ENCODE peak calls at places on chromosomes 3 and 15, in five cellular contexts. E is fibroblast of lung, O is heart right ventricle, R is cardiac muscle cell, X is cardiac fibroblast. L is an unnamed sample.

GRCh38 chr3:53718462-53718861 is 127.8 kb downstream of the CHDH start:
- DNase-seq in E (no peak), X (no peak), O (no peak), R (no peak), L (no peak)

GRCh38 chr3:43166406-43166805 is 60.5 kb upstream of the POMGNT2 start:
- DNase-seq in X (no peak), O (no peak), R (no peak), E (no peak), L (no peak)

GRCh38 chr3:72698154-72698917 is 149.9 kb downstream of the SHQ1 start:
- DNase-seq in R (no peak), X (no peak), E (no peak), O (no peak), L (no peak)

GRCh38 chr15:63783441-63783840 is 50.3 kb downstream of the HERC1 start:
- DNase-seq in O (no peak), R (no peak), E (no peak), X (no peak), L (no peak)

GRCh38 chr3:104263477-104263876 is 1103.2 kb upstream of the ALCAM start:
- DNase-seq in R (no peak), O (no peak), X (no peak), E (no peak), L (no peak)

GRCh38 chr15:55907797-55908196 is 85.6 kb downstream of the NEDD4 start:
- DNase-seq in E (peak), R (peak), O (no peak), X (peak), L (peak)

GRCh38 chr3:31918179-31919165 is 62.6 kb downstream of the OSBPL10 start:
- DNase-seq in R (peak), O (no peak), E (peak), X (peak), L (no peak)

GRCh38 chr3:21216598-21216997 is 534.4 kb downstream of the ZNF385D start:
- DNase-seq in R (peak), X (peak), O (no peak), E (peak), L (no peak)

GRCh38 chr15:43776718-43777292 is at the start of gene ELL3:
- DNase-seq in E (peak), R (peak), X (peak), O (peak), L (no peak)

GRCh38 chr3:138114988-138115971 is at the start of gene DZIP1L:
- DNase-seq in R (peak), E (peak), O (peak), X (peak), L (peak)

GRCh38 chr15:93109370-93110105 is 20.5 kb upstream of the RGMA start:
- DNase-seq in O (no peak), E (no peak), R (peak), X (no peak), L (no peak)

GRCh38 chr3:111325160-111325707 is 216.8 kb upstream of the CD96 start:
- DNase-seq in R (no peak), O (no peak), X (no peak), E (peak), L (no peak)

GRCh38 chr15:57133127-57133968 is 214.9 kb downstream of the TCF12 start:
- DNase-seq in R (no peak), O (no peak), E (no peak), X (no peak), L (no peak)

GRCh38 chr3:26437678-26438077 is 184.9 kb upstream of the LRRC3B start:
- DNase-seq in E (peak), R (no peak), X (peak), O (no peak), L (no peak)

GRCh38 chr3:137360531-137361201 is 402.9 kb downstream of the IL20RB start:
- DNase-seq in E (no peak), X (no peak), R (no peak), O (no peak), L (no peak)

GRCh38 chr3:97495896-97496295 is 268.7 kb upstream of the ARL6 start:
- DNase-seq in O (no peak), E (no peak), X (no peak), R (no peak), L (no peak)

GRCh38 chr3:102346897-102347296 is 87.9 kb upstream of the ZPLD1 start:
- DNase-seq in O (no peak), X (no peak), E (no peak), R (no peak), L (no peak)

DNA sequence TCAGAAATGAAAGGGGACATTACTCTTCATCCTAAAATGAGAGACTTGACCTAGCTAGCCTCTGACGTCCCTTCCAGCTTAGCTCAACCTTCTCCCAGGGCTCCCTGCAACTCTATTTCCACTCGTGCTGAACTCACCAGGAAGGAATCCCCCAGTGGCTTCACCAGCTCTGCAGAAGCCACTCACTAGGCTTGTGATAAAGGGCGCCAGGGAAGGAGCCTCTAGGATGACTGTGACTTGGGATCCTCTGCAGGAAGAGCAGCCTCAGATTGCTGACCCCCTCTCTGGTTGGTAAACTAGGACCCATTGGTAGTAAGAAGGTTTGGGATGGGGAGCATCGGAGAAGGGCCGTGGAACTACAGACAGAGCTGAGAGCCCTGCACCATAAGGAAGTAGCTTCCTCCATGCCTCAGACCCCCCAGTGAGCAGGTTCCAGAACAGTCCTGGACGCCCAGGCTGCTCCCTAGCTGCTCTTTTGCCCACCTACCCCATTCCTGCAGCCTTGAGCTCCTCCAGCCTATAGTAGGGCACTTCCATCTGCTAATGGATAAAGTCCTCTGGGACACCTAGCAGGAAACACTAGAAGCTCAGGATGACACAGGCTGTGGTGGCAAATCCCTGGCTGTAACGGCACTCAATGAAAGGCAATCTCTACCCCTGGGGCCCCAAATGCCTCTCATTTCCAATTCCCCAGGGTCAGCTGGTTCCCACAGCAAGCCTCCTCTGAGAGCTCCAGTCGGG is 26.0 kb downstream of the PLA2G4F start:
- DNase-seq in O (no peak), X (no peak), E (no peak), R (no peak), L (no peak)
- TF ChIP-seq CTCF in O (no peak), X (no peak), E (no peak), R (no peak), L (no peak)

GRCh38 chr3:18434731-18435130 is 9.6 kb upstream of the SATB1 start:
- DNase-seq in R (no peak), X (no peak), O (no peak), E (no peak), L (no peak)
- H3K4me3 ChIP-seq in R (no peak), X (no peak), O (no peak), E (no peak), L (no peak)

GRCh38 chr15:49901867-49902775 is 216.9 kb downstream of the ATP8B4 start:
- DNase-seq in X (peak), O (no peak), E (peak), R (peak), L (no peak)
- TF ChIP-seq CTCF in X (peak), O (no peak), E (peak), R (peak), L (peak)

DNA sequence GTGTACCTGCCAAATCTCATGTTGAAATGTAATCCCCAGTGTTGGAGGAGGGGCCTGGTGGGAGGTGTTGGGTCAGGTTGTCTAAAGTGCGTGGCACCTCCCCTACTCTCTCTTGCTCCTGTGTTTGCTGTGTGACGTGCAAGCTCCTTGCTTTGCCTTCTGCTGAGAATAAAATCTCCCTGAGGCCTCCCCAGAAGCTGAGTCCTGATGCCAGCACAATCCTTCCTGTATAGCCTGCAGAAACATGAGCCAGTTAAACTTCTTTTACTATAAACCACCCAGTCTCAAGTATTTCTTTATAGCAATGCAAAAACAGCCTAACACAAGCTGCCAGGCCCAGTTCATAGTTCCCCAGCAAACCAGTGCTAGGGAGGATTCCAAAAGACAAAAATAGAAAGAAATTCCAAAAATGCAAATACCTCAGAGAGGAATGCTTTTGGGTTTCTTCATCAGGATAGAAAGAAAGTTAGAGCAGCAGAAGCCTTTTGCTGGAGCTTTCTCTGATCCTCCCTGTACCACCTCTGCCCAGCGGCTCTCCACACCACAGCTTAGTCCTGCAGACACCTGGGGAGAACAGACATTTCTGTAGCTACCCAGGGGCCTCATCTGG is 25.9 kb upstream of the CDV3 start:
- DNase-seq in R (peak), X (peak), O (no peak), E (peak), L (no peak)
- H3K4me3 ChIP-seq in R (no peak), X (no peak), O (no peak), E (no peak), L (no peak)

GRCh38 chr3:166453472-166453871 is 616.2 kb upstream of the BCHE start:
- DNase-seq in O (no peak), X (no peak), E (no peak), R (no peak), L (no peak)

GRCh38 chr3:166447513-166447912 is 610.3 kb upstream of the BCHE start:
- DNase-seq in E (no peak), R (no peak), O (no peak), X (no peak), L (no peak)

GRCh38 chr3:166456291-166456690 is 619.1 kb upstream of the BCHE start:
- DNase-seq in R (no peak), O (no peak), X (no peak), E (no peak), L (no peak)

GRCh38 chr3:166455724-166456123 is 618.5 kb upstream of the BCHE start:
- DNase-seq in R (no peak), O (no peak), E (no peak), X (no peak), L (peak)

DNA sequence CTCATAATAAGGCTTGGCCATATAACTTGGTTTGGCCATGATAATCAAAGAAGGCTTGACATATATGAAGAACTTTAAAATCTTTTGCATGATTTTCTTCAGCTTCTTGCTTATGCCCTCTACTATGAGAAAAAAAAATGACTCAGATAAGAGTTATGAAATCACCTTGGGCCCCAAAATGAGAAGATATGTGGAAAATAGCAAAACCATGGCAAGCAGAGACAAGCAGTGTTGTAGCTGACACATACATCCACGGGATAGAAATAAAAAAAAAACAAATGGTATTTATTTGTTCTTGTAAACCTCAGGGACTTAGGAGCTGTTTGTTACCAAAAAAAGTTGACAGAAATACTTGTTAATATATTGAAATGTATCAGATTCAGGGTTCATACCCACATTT is 614.8 kb upstream of the BCHE start:
- DNase-seq in X (no peak), R (no peak), E (no peak), O (no peak), L (no peak)
- TF ChIP-seq CTCF in X (no peak), R (no peak), E (no peak), O (no peak), L (no peak)

GRCh38 chr3:39104961-39105686 is 2.3 kb downstream of the GORASP1 start:
- DNase-seq in E (no peak), O (no peak), R (no peak), X (no peak), L (no peak)
- H3K4me3 ChIP-seq in E (peak), O (peak), R (peak), X (no peak), L (no peak)

GRCh38 chr3:129026728-129027543 is 25.8 kb downstream of the EFCC1 start:
- DNase-seq in E (peak), O (peak), X (peak), R (peak), L (no peak)
- TF ChIP-seq CTCF in E (no peak), O (peak), X (no peak), R (peak), L (peak)

DNA sequence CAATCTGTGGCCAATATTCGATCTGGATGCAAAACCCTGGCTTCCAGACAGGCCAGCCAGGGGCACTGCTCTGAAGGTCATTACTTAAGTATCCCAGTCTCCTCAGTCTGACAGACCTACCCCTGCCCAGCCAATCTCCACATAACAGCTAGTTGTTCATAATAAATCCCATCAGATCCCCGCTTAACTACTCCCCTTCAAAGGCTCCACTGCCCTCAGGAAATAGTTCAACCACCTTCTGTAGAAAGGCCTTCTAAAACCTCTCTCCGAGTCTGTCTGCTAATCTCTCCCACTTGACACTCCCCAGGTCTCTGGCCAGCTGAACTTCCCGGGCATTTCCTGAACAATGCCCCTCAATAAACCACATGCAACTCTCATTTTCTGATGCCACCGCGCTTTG is 6.1 kb downstream of the PRC1 start:
- DNase-seq in O (no peak), R (peak), X (no peak), E (peak), L (no peak)
- H3K4me3 ChIP-seq in O (no peak), R (no peak), X (no peak), E (no peak), L (no peak)

DNA sequence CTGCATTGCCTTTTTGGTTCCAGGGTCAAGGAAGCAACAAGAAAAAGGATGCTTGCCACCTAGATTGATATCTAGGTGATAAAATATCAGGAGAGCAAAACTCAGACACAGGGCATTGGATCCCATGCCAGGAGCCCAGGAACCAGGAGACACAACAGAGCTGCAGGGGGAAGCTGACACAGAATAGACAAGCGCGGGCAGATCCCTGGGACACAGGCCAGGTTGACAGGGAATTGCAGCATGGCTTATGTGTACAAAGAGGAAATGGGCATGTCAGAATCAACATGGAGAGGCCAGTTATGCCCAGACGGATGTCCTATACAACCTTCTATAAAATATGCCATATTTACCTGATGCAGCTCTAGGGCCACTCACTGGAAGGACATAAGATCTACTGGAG is 84.2 kb downstream of the SEMA6D start:
- DNase-seq in R (no peak), E (no peak), X (no peak), O (no peak), L (no peak)
- TF ChIP-seq CTCF in R (no peak), E (no peak), X (no peak), O (no peak), L (no peak)

L was measured in AG04449.